ENCODE peak calls at places on chromosome 6, in ten cellular contexts. One of them, this sample, is unnamed.

GRCh38 chr6:124879110-124879991 is 82.9 kb upstream of the RNF217 start:
- DNase-seq in brain microvascular endothelial cell: no peak
- DNase-seq in CD8-positive, alpha-beta memory T cell: no peak
- DNase-seq in OCI-LY7: no peak
- DNase-seq in GM23338: no peak
- DNase-seq in CD8-positive, alpha-beta T cell: no peak
- DNase-seq in astrocyte: no peak
- DNase-seq in PC-3: peak; percentile 20
- DNase-seq in right cardiac atrium: peak; percentile 13
- DNase-seq in left ventricle myocardium inferior: no peak
- DNase-seq in this sample: no peak

GRCh38 chr6:46648869-46649488 is 3.6 kb downstream of the CYP39A1 start:
- DNase-seq in brain microvascular endothelial cell: no peak
- DNase-seq in CD8-positive, alpha-beta memory T cell: no peak
- DNase-seq in OCI-LY7: peak; percentile 76
- DNase-seq in GM23338: no peak
- DNase-seq in CD8-positive, alpha-beta T cell: no peak
- DNase-seq in astrocyte: no peak
- DNase-seq in PC-3: peak; percentile 52
- DNase-seq in right cardiac atrium: no peak
- DNase-seq in left ventricle myocardium inferior: no peak
- DNase-seq in this sample: no peak

GRCh38 chr6:169990095-169991030 is 238.9 kb downstream of the ERMARD start:
- DNase-seq in brain microvascular endothelial cell: no peak
- DNase-seq in CD8-positive, alpha-beta memory T cell: peak; percentile 14
- DNase-seq in OCI-LY7: peak; percentile 58
- DNase-seq in GM23338: no peak
- DNase-seq in CD8-positive, alpha-beta T cell: peak; percentile 63
- DNase-seq in astrocyte: no peak
- DNase-seq in PC-3: no peak
- DNase-seq in right cardiac atrium: no peak
- DNase-seq in left ventricle myocardium inferior: no peak
- DNase-seq in this sample: no peak

GRCh38 chr6:98530732-98531131 is 303.6 kb upstream of the POU3F2 start:
- DNase-seq in brain microvascular endothelial cell: no peak
- DNase-seq in CD8-positive, alpha-beta memory T cell: no peak
- DNase-seq in OCI-LY7: no peak
- DNase-seq in GM23338: no peak
- DNase-seq in CD8-positive, alpha-beta T cell: no peak
- DNase-seq in astrocyte: no peak
- DNase-seq in PC-3: no peak
- DNase-seq in right cardiac atrium: no peak
- DNase-seq in left ventricle myocardium inferior: no peak
- DNase-seq in this sample: no peak

GRCh38 chr6:87393026-87393622 is 14.6 kb upstream of the CFAP206 start:
- DNase-seq in brain microvascular endothelial cell: peak; percentile 64
- DNase-seq in CD8-positive, alpha-beta memory T cell: peak; percentile 48
- DNase-seq in OCI-LY7: peak; percentile 88
- DNase-seq in GM23338: peak; percentile 86
- DNase-seq in CD8-positive, alpha-beta T cell: peak; percentile 29
- DNase-seq in astrocyte: peak; percentile 46
- DNase-seq in PC-3: peak; percentile 64
- DNase-seq in right cardiac atrium: no peak
- DNase-seq in left ventricle myocardium inferior: no peak
- DNase-seq in this sample: peak; percentile 16

GRCh38 chr6:29887819-29888581 is 54.3 kb upstream of the HLA-A start:
- DNase-seq in brain microvascular endothelial cell: peak; percentile 6
- DNase-seq in CD8-positive, alpha-beta memory T cell: peak; percentile 84
- DNase-seq in OCI-LY7: no peak
- DNase-seq in GM23338: peak; percentile 85
- DNase-seq in CD8-positive, alpha-beta T cell: peak; percentile 88
- DNase-seq in astrocyte: no peak
- DNase-seq in PC-3: peak; percentile 25
- DNase-seq in right cardiac atrium: peak; percentile 92
- DNase-seq in left ventricle myocardium inferior: peak; percentile 80
- DNase-seq in this sample: no peak

GRCh38 chr6:131773284-131773950 is 34.4 kb upstream of the ENPP1 start:
- DNase-seq in brain microvascular endothelial cell: no peak
- DNase-seq in CD8-positive, alpha-beta memory T cell: no peak
- DNase-seq in OCI-LY7: no peak
- DNase-seq in GM23338: no peak
- DNase-seq in CD8-positive, alpha-beta T cell: no peak
- DNase-seq in astrocyte: peak; percentile 25
- DNase-seq in PC-3: no peak
- DNase-seq in right cardiac atrium: no peak
- DNase-seq in left ventricle myocardium inferior: no peak
- DNase-seq in this sample: no peak

GRCh38 chr6:36820700-36821580 is 18.3 kb downstream of the CPNE5 start:
- DNase-seq in brain microvascular endothelial cell: peak; percentile 61
- DNase-seq in CD8-positive, alpha-beta memory T cell: no peak
- DNase-seq in OCI-LY7: no peak
- DNase-seq in GM23338: peak; percentile 44
- DNase-seq in CD8-positive, alpha-beta T cell: no peak
- DNase-seq in astrocyte: peak; percentile 51
- DNase-seq in PC-3: no peak
- DNase-seq in right cardiac atrium: peak; percentile 41
- DNase-seq in left ventricle myocardium inferior: no peak
- DNase-seq in this sample: peak; percentile 46

GRCh38 chr6:152669894-152670293 is 27.8 kb upstream of the MYCT1 start:
- DNase-seq in brain microvascular endothelial cell: no peak
- DNase-seq in CD8-positive, alpha-beta memory T cell: no peak
- DNase-seq in OCI-LY7: peak; percentile 53
- DNase-seq in GM23338: peak; percentile 53
- DNase-seq in CD8-positive, alpha-beta T cell: no peak
- DNase-seq in astrocyte: peak; percentile 22
- DNase-seq in PC-3: peak; percentile 44
- DNase-seq in right cardiac atrium: no peak
- DNase-seq in left ventricle myocardium inferior: no peak
- DNase-seq in this sample: peak; percentile 41

GRCh38 chr6:138035070-138035469 is 72.1 kb downstream of the PERP start:
- DNase-seq in brain microvascular endothelial cell: no peak
- DNase-seq in CD8-positive, alpha-beta memory T cell: no peak
- DNase-seq in OCI-LY7: no peak
- DNase-seq in GM23338: no peak
- DNase-seq in CD8-positive, alpha-beta T cell: no peak
- DNase-seq in astrocyte: no peak
- DNase-seq in PC-3: peak; percentile 21
- DNase-seq in right cardiac atrium: no peak
- DNase-seq in left ventricle myocardium inferior: no peak
- DNase-seq in this sample: no peak

GRCh38 chr6:7431594-7432390 is 42.2 kb downstream of the RIOK1 start:
- DNase-seq in brain microvascular endothelial cell: peak; percentile 29
- DNase-seq in CD8-positive, alpha-beta memory T cell: no peak
- DNase-seq in OCI-LY7: no peak
- DNase-seq in GM23338: peak; percentile 75
- DNase-seq in CD8-positive, alpha-beta T cell: no peak
- DNase-seq in astrocyte: peak; percentile 23
- DNase-seq in PC-3: no peak
- DNase-seq in right cardiac atrium: no peak
- DNase-seq in left ventricle myocardium inferior: no peak
- DNase-seq in this sample: no peak

GRCh38 chr6:166005401-166005845 is 162.2 kb downstream of the TBXT start:
- DNase-seq in brain microvascular endothelial cell: no peak
- DNase-seq in CD8-positive, alpha-beta memory T cell: no peak
- DNase-seq in OCI-LY7: no peak
- DNase-seq in GM23338: peak; percentile 35
- DNase-seq in CD8-positive, alpha-beta T cell: no peak
- DNase-seq in astrocyte: peak; percentile 73
- DNase-seq in PC-3: no peak
- DNase-seq in right cardiac atrium: peak; percentile 89
- DNase-seq in left ventricle myocardium inferior: peak; percentile 70
- DNase-seq in this sample: no peak

GRCh38 chr6:9121551-9121950 is 686.2 kb upstream of the SLC35B3 start:
- DNase-seq in brain microvascular endothelial cell: no peak
- DNase-seq in CD8-positive, alpha-beta memory T cell: no peak
- DNase-seq in OCI-LY7: no peak
- DNase-seq in GM23338: no peak
- DNase-seq in CD8-positive, alpha-beta T cell: no peak
- DNase-seq in astrocyte: no peak
- DNase-seq in PC-3: no peak
- DNase-seq in right cardiac atrium: no peak
- DNase-seq in left ventricle myocardium inferior: no peak
- DNase-seq in this sample: no peak

GRCh38 chr6:168165373-168165772 is 86.4 kb upstream of the FRMD1 start:
- DNase-seq in brain microvascular endothelial cell: no peak
- DNase-seq in CD8-positive, alpha-beta memory T cell: no peak
- DNase-seq in OCI-LY7: no peak
- DNase-seq in GM23338: no peak
- DNase-seq in CD8-positive, alpha-beta T cell: no peak
- DNase-seq in astrocyte: no peak
- DNase-seq in PC-3: no peak
- DNase-seq in right cardiac atrium: no peak
- DNase-seq in left ventricle myocardium inferior: no peak
- DNase-seq in this sample: no peak

GRCh38 chr6:6546318-6547110 is 42.0 kb upstream of the LY86 start:
- DNase-seq in brain microvascular endothelial cell: no peak
- DNase-seq in CD8-positive, alpha-beta memory T cell: peak; percentile 6
- DNase-seq in OCI-LY7: peak; percentile 10
- DNase-seq in GM23338: peak; percentile 76
- DNase-seq in CD8-positive, alpha-beta T cell: no peak
- DNase-seq in astrocyte: peak; percentile 17
- DNase-seq in PC-3: peak; percentile 6
- DNase-seq in right cardiac atrium: peak; percentile 75
- DNase-seq in left ventricle myocardium inferior: peak; percentile 48
- DNase-seq in this sample: no peak

GRCh38 chr6:134240664-134241431 is 77.1 kb downstream of the SGK1 start:
- DNase-seq in brain microvascular endothelial cell: no peak
- DNase-seq in CD8-positive, alpha-beta memory T cell: peak; percentile 82
- DNase-seq in OCI-LY7: peak; percentile 34
- DNase-seq in GM23338: no peak
- DNase-seq in CD8-positive, alpha-beta T cell: peak; percentile 95
- DNase-seq in astrocyte: no peak
- DNase-seq in PC-3: no peak
- DNase-seq in right cardiac atrium: peak; percentile 82
- DNase-seq in left ventricle myocardium inferior: peak; percentile 61
- DNase-seq in this sample: no peak

GRCh38 chr6:103507052-103507451 is 1352.7 kb downstream of the HACE1 start:
- DNase-seq in brain microvascular endothelial cell: no peak
- DNase-seq in CD8-positive, alpha-beta memory T cell: no peak
- DNase-seq in OCI-LY7: no peak
- DNase-seq in GM23338: no peak
- DNase-seq in CD8-positive, alpha-beta T cell: no peak
- DNase-seq in astrocyte: no peak
- DNase-seq in PC-3: no peak
- DNase-seq in right cardiac atrium: no peak
- DNase-seq in left ventricle myocardium inferior: no peak
- DNase-seq in this sample: no peak

GRCh38 chr6:106609699-106610098 is 19.6 kb downstream of the RTN4IP1 start:
- DNase-seq in brain microvascular endothelial cell: no peak
- DNase-seq in CD8-positive, alpha-beta memory T cell: no peak
- DNase-seq in OCI-LY7: peak; percentile 82
- DNase-seq in GM23338: peak; percentile 67
- DNase-seq in CD8-positive, alpha-beta T cell: peak; percentile 25
- DNase-seq in astrocyte: no peak
- DNase-seq in PC-3: peak; percentile 44
- DNase-seq in right cardiac atrium: no peak
- DNase-seq in left ventricle myocardium inferior: no peak
- DNase-seq in this sample: peak; percentile 18

GRCh38 chr6:17239260-17239659 is 41.9 kb upstream of the RBM24 start:
- DNase-seq in brain microvascular endothelial cell: no peak
- DNase-seq in CD8-positive, alpha-beta memory T cell: no peak
- DNase-seq in OCI-LY7: no peak
- DNase-seq in GM23338: no peak
- DNase-seq in CD8-positive, alpha-beta T cell: no peak
- DNase-seq in astrocyte: no peak
- DNase-seq in PC-3: no peak
- DNase-seq in right cardiac atrium: no peak
- DNase-seq in left ventricle myocardium inferior: no peak
- DNase-seq in this sample: no peak
- H3K4me3 ChIP-seq in brain microvascular endothelial cell: no peak overlapping the region
- H3K4me3 ChIP-seq in CD8-positive, alpha-beta memory T cell: no peak overlapping the region
- H3K4me3 ChIP-seq in OCI-LY7: no peak overlapping the region
- H3K4me3 ChIP-seq in GM23338: no peak overlapping the region
- H3K4me3 ChIP-seq in CD8-positive, alpha-beta T cell: no peak overlapping the region
- H3K4me3 ChIP-seq in astrocyte: no peak overlapping the region
- H3K4me3 ChIP-seq in PC-3: no peak overlapping the region
- H3K4me3 ChIP-seq in right cardiac atrium: no peak overlapping the region
- H3K4me3 ChIP-seq in left ventricle myocardium inferior: no peak overlapping the region
- H3K4me3 ChIP-seq in this sample: no peak overlapping the region

GRCh38 chr6:20126102-20126752 is 86.0 kb downstream of the MBOAT1 start:
- DNase-seq in brain microvascular endothelial cell: no peak
- DNase-seq in CD8-positive, alpha-beta memory T cell: no peak
- DNase-seq in OCI-LY7: no peak
- DNase-seq in GM23338: no peak
- DNase-seq in CD8-positive, alpha-beta T cell: no peak
- DNase-seq in astrocyte: no peak
- DNase-seq in PC-3: no peak
- DNase-seq in right cardiac atrium: no peak
- DNase-seq in left ventricle myocardium inferior: no peak
- DNase-seq in this sample: no peak
- H3K27ac ChIP-seq in brain microvascular endothelial cell: no peak overlapping the region
- H3K27ac ChIP-seq in CD8-positive, alpha-beta memory T cell: no peak overlapping the region
- H3K27ac ChIP-seq in OCI-LY7: no peak overlapping the region
- H3K27ac ChIP-seq in GM23338: no peak overlapping the region
- H3K27ac ChIP-seq in CD8-positive, alpha-beta T cell: no peak overlapping the region
- H3K27ac ChIP-seq in astrocyte: no peak overlapping the region
- H3K27ac ChIP-seq in PC-3: no peak overlapping the region
- H3K27ac ChIP-seq in right cardiac atrium: no peak overlapping the region
- H3K27ac ChIP-seq in left ventricle myocardium inferior: peak overlapping the region; percentile 54
- H3K27ac ChIP-seq in this sample: no peak overlapping the region

DNA sequence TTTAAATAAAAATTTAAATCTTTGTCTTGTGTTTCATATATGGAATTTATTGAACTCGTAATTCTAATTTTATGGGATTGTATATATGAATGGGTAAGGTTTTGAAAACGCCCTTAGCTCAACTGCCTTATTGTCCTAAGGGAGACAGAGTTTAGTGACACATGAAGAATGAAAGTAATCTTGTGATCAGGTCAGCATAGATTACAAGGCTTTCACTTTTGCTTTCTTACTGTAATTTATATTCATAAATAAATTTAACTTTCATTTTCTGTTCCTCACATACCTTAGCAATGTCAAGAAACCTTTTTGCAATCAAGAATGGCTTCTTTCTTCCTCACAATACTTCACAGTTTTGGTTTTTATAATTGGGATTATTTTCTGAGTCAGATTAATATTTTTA is 14.4 kb downstream of the KPNA5 start:
- DNase-seq in brain microvascular endothelial cell: no peak
- DNase-seq in CD8-positive, alpha-beta memory T cell: peak; percentile 9
- DNase-seq in OCI-LY7: no peak
- DNase-seq in GM23338: no peak
- DNase-seq in CD8-positive, alpha-beta T cell: no peak
- DNase-seq in astrocyte: no peak
- DNase-seq in PC-3: no peak
- DNase-seq in right cardiac atrium: no peak
- DNase-seq in left ventricle myocardium inferior: no peak
- DNase-seq in this sample: no peak
- H3K4me3 ChIP-seq in brain microvascular endothelial cell: no peak overlapping the region
- H3K4me3 ChIP-seq in CD8-positive, alpha-beta memory T cell: no peak overlapping the region
- H3K4me3 ChIP-seq in OCI-LY7: no peak overlapping the region
- H3K4me3 ChIP-seq in GM23338: no peak overlapping the region
- H3K4me3 ChIP-seq in CD8-positive, alpha-beta T cell: no peak overlapping the region
- H3K4me3 ChIP-seq in astrocyte: no peak overlapping the region
- H3K4me3 ChIP-seq in PC-3: no peak overlapping the region
- H3K4me3 ChIP-seq in right cardiac atrium: no peak overlapping the region
- H3K4me3 ChIP-seq in left ventricle myocardium inferior: no peak overlapping the region
- H3K4me3 ChIP-seq in this sample: no peak overlapping the region

DNA sequence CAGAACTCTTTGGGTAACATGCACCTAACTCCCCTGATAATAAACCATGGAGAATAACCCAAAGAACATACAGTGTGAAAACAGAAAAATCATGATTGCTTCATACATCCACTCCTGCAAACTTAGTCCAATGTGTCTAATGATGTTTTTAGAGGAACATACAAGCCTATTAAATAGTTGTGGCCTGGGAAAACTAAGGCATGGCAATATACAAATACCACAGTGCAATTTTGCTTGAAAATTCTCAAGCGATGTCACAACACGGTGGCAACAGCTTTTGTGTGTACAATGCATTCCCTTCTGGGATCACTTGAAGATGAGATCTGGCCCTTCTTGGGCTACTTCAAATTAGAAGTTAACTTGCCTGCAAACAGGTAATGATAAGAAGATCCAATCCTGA is 16.7 kb downstream of the MAP3K5 start:
- DNase-seq in brain microvascular endothelial cell: no peak
- DNase-seq in CD8-positive, alpha-beta memory T cell: no peak
- DNase-seq in OCI-LY7: no peak
- DNase-seq in GM23338: no peak
- DNase-seq in CD8-positive, alpha-beta T cell: no peak
- DNase-seq in astrocyte: peak; percentile 48
- DNase-seq in PC-3: no peak
- DNase-seq in right cardiac atrium: no peak
- DNase-seq in left ventricle myocardium inferior: no peak
- DNase-seq in this sample: no peak
- H3K27ac ChIP-seq in brain microvascular endothelial cell: no peak overlapping the region
- H3K27ac ChIP-seq in CD8-positive, alpha-beta memory T cell: no peak overlapping the region
- H3K27ac ChIP-seq in OCI-LY7: no peak overlapping the region
- H3K27ac ChIP-seq in GM23338: no peak overlapping the region
- H3K27ac ChIP-seq in CD8-positive, alpha-beta T cell: no peak overlapping the region
- H3K27ac ChIP-seq in astrocyte: no peak overlapping the region
- H3K27ac ChIP-seq in PC-3: no peak overlapping the region
- H3K27ac ChIP-seq in right cardiac atrium: no peak overlapping the region
- H3K27ac ChIP-seq in left ventricle myocardium inferior: peak overlapping the region; percentile 68
- H3K27ac ChIP-seq in this sample: no peak overlapping the region

This sample was measured in SJCRH30.